ENCODE peak calls at places on chromosome 14, in ten cellular contexts. One of them, this sample, is unnamed.

GRCh38 chr14:59055439-59056045 is 132.9 kb upstream of the DAAM1 start:
- DNase-seq in NCI-H1417: peak
- DNase-seq in anterior cingulate cortex: no peak
- DNase-seq in osteocyte: no peak
- DNase-seq in AG20443: peak
- DNase-seq in cardiac fibroblast: peak
- DNase-seq in astrocyte of the spinal cord: peak
- DNase-seq in NCI-H2081: peak
- DNase-seq in RPMI7951: peak
- DNase-seq in left colon: peak
- DNase-seq in this sample: peak

GRCh38 chr14:80390911-80391310 is 179.6 kb upstream of the DIO2 start:
- DNase-seq in anterior cingulate cortex: no peak
- DNase-seq in left colon: no peak
- DNase-seq in cardiac fibroblast: peak
- DNase-seq in astrocyte of the spinal cord: peak
- DNase-seq in RPMI7951: peak
- DNase-seq in NCI-H2081: no peak
- DNase-seq in AG20443: no peak
- DNase-seq in NCI-H1417: no peak
- DNase-seq in osteocyte: no peak
- DNase-seq in this sample: no peak

GRCh38 chr14:71933026-71933587 is 878 bp downstream of the RGS6 start:
- DNase-seq in RPMI7951: no peak
- DNase-seq in anterior cingulate cortex: peak
- DNase-seq in left colon: no peak
- DNase-seq in astrocyte of the spinal cord: no peak
- DNase-seq in osteocyte: no peak
- DNase-seq in AG20443: peak
- DNase-seq in NCI-H1417: peak
- DNase-seq in NCI-H2081: no peak
- DNase-seq in cardiac fibroblast: peak
- DNase-seq in this sample: peak

GRCh38 chr14:90419200-90419599 is 22.4 kb downstream of the CALM1 start:
- DNase-seq in RPMI7951: peak
- DNase-seq in cardiac fibroblast: peak
- DNase-seq in NCI-H2081: peak
- DNase-seq in AG20443: peak
- DNase-seq in anterior cingulate cortex: no peak
- DNase-seq in left colon: peak
- DNase-seq in NCI-H1417: no peak
- DNase-seq in osteocyte: no peak
- DNase-seq in astrocyte of the spinal cord: peak
- DNase-seq in this sample: no peak

GRCh38 chr14:101980700-101981099 is 16.3 kb downstream of the DYNC1H1 start:
- DNase-seq in osteocyte: no peak
- DNase-seq in anterior cingulate cortex: no peak
- DNase-seq in cardiac fibroblast: peak
- DNase-seq in astrocyte of the spinal cord: peak
- DNase-seq in NCI-H2081: no peak
- DNase-seq in left colon: no peak
- DNase-seq in NCI-H1417: no peak
- DNase-seq in RPMI7951: peak
- DNase-seq in AG20443: peak
- DNase-seq in this sample: peak

GRCh38 chr14:100440207-100440631 is 117.1 kb downstream of the SLC25A47 start:
- DNase-seq in NCI-H1417: peak
- DNase-seq in AG20443: peak
- DNase-seq in osteocyte: peak
- DNase-seq in NCI-H2081: peak
- DNase-seq in left colon: peak
- DNase-seq in cardiac fibroblast: peak
- DNase-seq in RPMI7951: peak
- DNase-seq in anterior cingulate cortex: peak
- DNase-seq in astrocyte of the spinal cord: peak
- DNase-seq in this sample: peak

GRCh38 chr14:106308839-106309389 is 782.5 kb downstream of the TMEM121 start:
- DNase-seq in left colon: peak
- DNase-seq in cardiac fibroblast: peak
- DNase-seq in anterior cingulate cortex: no peak
- DNase-seq in AG20443: no peak
- DNase-seq in NCI-H2081: no peak
- DNase-seq in RPMI7951: no peak
- DNase-seq in astrocyte of the spinal cord: no peak
- DNase-seq in osteocyte: no peak
- DNase-seq in NCI-H1417: no peak
- DNase-seq in this sample: no peak

GRCh38 chr14:50360851-50361250 is 35.8 kb downstream of the CDKL1 start:
- DNase-seq in osteocyte: no peak
- DNase-seq in astrocyte of the spinal cord: no peak
- DNase-seq in RPMI7951: no peak
- DNase-seq in NCI-H1417: no peak
- DNase-seq in NCI-H2081: no peak
- DNase-seq in left colon: no peak
- DNase-seq in anterior cingulate cortex: no peak
- DNase-seq in AG20443: no peak
- DNase-seq in cardiac fibroblast: no peak
- DNase-seq in this sample: no peak

GRCh38 chr14:105890474-105891220 is 364.3 kb downstream of the TMEM121 start:
- DNase-seq in RPMI7951: no peak
- DNase-seq in cardiac fibroblast: no peak
- DNase-seq in NCI-H2081: no peak
- DNase-seq in AG20443: no peak
- DNase-seq in anterior cingulate cortex: no peak
- DNase-seq in astrocyte of the spinal cord: no peak
- DNase-seq in NCI-H1417: no peak
- DNase-seq in left colon: no peak
- DNase-seq in osteocyte: peak
- DNase-seq in this sample: no peak

GRCh38 chr14:49972840-49973239 is 80.0 kb downstream of the ARF6 start:
- DNase-seq in NCI-H1417: peak
- DNase-seq in cardiac fibroblast: peak
- DNase-seq in left colon: peak
- DNase-seq in NCI-H2081: peak
- DNase-seq in astrocyte of the spinal cord: peak
- DNase-seq in anterior cingulate cortex: no peak
- DNase-seq in osteocyte: no peak
- DNase-seq in AG20443: peak
- DNase-seq in RPMI7951: peak
- DNase-seq in this sample: peak

GRCh38 chr14:100761481-100761880 is 34.8 kb downstream of the DLK1 start:
- DNase-seq in osteocyte: no peak
- DNase-seq in astrocyte of the spinal cord: peak
- DNase-seq in left colon: no peak
- DNase-seq in RPMI7951: peak
- DNase-seq in AG20443: peak
- DNase-seq in anterior cingulate cortex: no peak
- DNase-seq in cardiac fibroblast: peak
- DNase-seq in NCI-H1417: no peak
- DNase-seq in NCI-H2081: no peak
- DNase-seq in this sample: peak

GRCh38 chr14:65637780-65638179 is 225.2 kb downstream of the FUT8 start:
- DNase-seq in left colon: no peak
- DNase-seq in anterior cingulate cortex: no peak
- DNase-seq in osteocyte: no peak
- DNase-seq in AG20443: peak
- DNase-seq in NCI-H2081: no peak
- DNase-seq in NCI-H1417: no peak
- DNase-seq in astrocyte of the spinal cord: peak
- DNase-seq in RPMI7951: peak
- DNase-seq in cardiac fibroblast: peak
- DNase-seq in this sample: peak

GRCh38 chr14:71538949-71539659 is 393.1 kb upstream of the RGS6 start:
- DNase-seq in NCI-H2081: peak
- DNase-seq in NCI-H1417: no peak
- DNase-seq in anterior cingulate cortex: no peak
- DNase-seq in astrocyte of the spinal cord: no peak
- DNase-seq in RPMI7951: no peak
- DNase-seq in osteocyte: no peak
- DNase-seq in left colon: no peak
- DNase-seq in AG20443: no peak
- DNase-seq in cardiac fibroblast: peak
- DNase-seq in this sample: no peak

This sample was measured in cardiac muscle cell.